ENCODE peak calls at places on chromosomes 2 and 18, in eight cellular contexts. Y, M, X, P, C, Q, T and W are unnamed samples.

GRCh38 chr2:218985325-218986091 is 524 bp upstream of the FEV start:
- DNase-seq in X (no peak), P (no peak), C (no peak), T (no peak), Y (no peak), M (no peak), Q (no peak), W (no peak)

GRCh38 chr18:42048150-42048549 is 93.1 kb downstream of the PIK3C3 start:
- DNase-seq in X (no peak), T (no peak), P (peak), Q (peak), Y (no peak), M (peak), C (no peak), W (no peak)

GRCh38 chr18:76349067-76349715 is 145.9 kb downstream of the ZNF516 start:
- DNase-seq in P (peak), Q (peak), T (peak), C (peak), M (peak), X (peak), Y (peak), W (peak)

GRCh38 chr18:79584491-79585394 is 94.9 kb upstream of the CTDP1 start:
- DNase-seq in Y (no peak), C (peak), M (no peak), Q (no peak), X (peak), T (no peak), P (no peak), W (no peak)

GRCh38 chr18:68428026-68428425 is 286.9 kb downstream of the TMX3 start:
- DNase-seq in P (peak), Q (peak), X (no peak), C (peak), M (peak), T (no peak), Y (peak), W (no peak)

GRCh38 chr2:223010641-223011040 is 41.3 kb upstream of the KCNE4 start:
- DNase-seq in T (no peak), M (peak), P (peak), Y (no peak), Q (no peak), X (no peak), C (no peak), W (no peak)

GRCh38 chr2:6184532-6185302 is 492.5 kb downstream of the SOX11 start:
- DNase-seq in X (no peak), C (no peak), T (no peak), P (peak), Y (no peak), Q (no peak), M (no peak), W (no peak)

GRCh38 chr2:102346381-102347130 is 9.0 kb upstream of the IL18R1 start:
- DNase-seq in X (no peak), P (no peak), T (no peak), C (no peak), Q (no peak), M (no peak), Y (no peak), W (no peak)

GRCh38 chr2:238418999-238419546 is 7.7 kb upstream of the ASB1 start:
- DNase-seq in M (no peak), T (no peak), C (no peak), P (no peak), Q (no peak), Y (no peak), X (no peak), W (no peak)

GRCh38 chr18:77557030-77557429 is 307.4 kb downstream of the GALR1 start:
- DNase-seq in Y (no peak), T (no peak), Q (no peak), X (no peak), P (peak), M (no peak), C (no peak), W (no peak)

GRCh38 chr18:58856881-58857280 is 7.8 kb upstream of the ZNF532 start:
- DNase-seq in C (no peak), T (no peak), M (peak), Q (no peak), Y (no peak), X (no peak), P (no peak), W (no peak)

GRCh38 chr2:207970138-207970824 is 55.0 kb downstream of the PLEKHM3 start:
- DNase-seq in C (no peak), X (no peak), P (no peak), M (no peak), Y (no peak), T (no peak), Q (no peak), W (no peak)

GRCh38 chr18:58860747-58861224 is 3.9 kb upstream of the ZNF532 start:
- DNase-seq in Q (no peak), T (no peak), M (no peak), Y (no peak), X (no peak), P (no peak), C (no peak), W (no peak)

GRCh38 chr2:168182850-168183249 is 64.5 kb downstream of the STK39 start:
- DNase-seq in C (no peak), X (no peak), Y (no peak), P (no peak), M (no peak), T (no peak), Q (no peak), W (no peak)

GRCh38 chr2:2660789-2661355 is 329.8 kb upstream of the MYT1L start:
- DNase-seq in X (no peak), P (no peak), M (no peak), C (no peak), Q (no peak), T (no peak), Y (no peak), W (no peak)

GRCh38 chr2:74228772-74229171 is 30.4 kb downstream of the MTHFD2 start:
- DNase-seq in Y (no peak), P (no peak), M (no peak), Q (no peak), T (no peak), X (no peak), C (no peak), W (no peak)

GRCh38 chr2:144675731-144676130 is 155.8 kb upstream of the ZEB2 start:
- DNase-seq in M (no peak), X (no peak), C (no peak), Y (no peak), T (no peak), Q (no peak), P (no peak), W (no peak)

GRCh38 chr2:61419570-61419969 is 51.3 kb downstream of the USP34 start:
- DNase-seq in M (peak), Q (no peak), Y (no peak), P (no peak), C (no peak), T (no peak), X (no peak), W (no peak)

GRCh38 chr2:7348761-7349160 is 431.5 kb downstream of the RNF144A start:
- DNase-seq in T (no peak), Y (no peak), P (no peak), Q (no peak), X (no peak), C (no peak), M (no peak), W (no peak)

GRCh38 chr2:219186754-219187456 is 8.8 kb downstream of the RETREG2 start:
- DNase-seq in Y (no peak), P (no peak), C (no peak), M (no peak), X (no peak), T (no peak), Q (no peak), W (no peak)

GRCh38 chr18:9996104-9996503 is 82.3 kb downstream of the VAPA start:
- DNase-seq in P (no peak), X (no peak), T (no peak), M (peak), Q (no peak), Y (no peak), C (no peak), W (no peak)

GRCh38 chr2:216807861-216808272 is 52.0 kb downstream of the TNP1 start:
- DNase-seq in X (peak), Y (no peak), M (no peak), C (peak), T (no peak), P (peak), Q (no peak), W (no peak)

GRCh38 chr2:205405194-205405593 is 277.1 kb upstream of the NRP2 start:
- DNase-seq in T (no peak), M (peak), Q (no peak), Y (no peak), X (no peak), P (peak), C (no peak), W (no peak)

GRCh38 chr18:68960355-68960754 is 162.5 kb downstream of the CCDC102B start:
- DNase-seq in Y (no peak), X (no peak), C (no peak), M (no peak), T (no peak), P (no peak), Q (no peak), W (no peak)

GRCh38 chr2:3785220-3785889 is 82.0 kb downstream of the DCDC2C start:
- DNase-seq in Y (no peak), X (no peak), T (no peak), Q (no peak), C (no peak), P (peak), M (no peak), W (no peak)

GRCh38 chr2:21372654-21373053 is 248.9 kb downstream of the TDRD15 start:
- DNase-seq in X (no peak), T (no peak), C (peak), P (no peak), Q (peak), Y (peak), M (no peak), W (no peak)

GRCh38 chr18:37484893-37485834 is 80.4 kb downstream of the CELF4 start:
- DNase-seq in C (no peak), Q (peak), X (no peak), T (no peak), Y (peak), M (no peak), P (no peak), W (no peak)

GRCh38 chr18:79825913-79826312 is 28.2 kb downstream of the KCNG2 start:
- DNase-seq in C (no peak), M (no peak), Y (no peak), P (no peak), Q (no peak), X (peak), T (no peak), W (no peak)

GRCh38 chr2:182831097-182831496 is 35.3 kb downstream of the FRZB start:
- DNase-seq in Q (no peak), C (peak), P (no peak), Y (no peak), T (no peak), X (no peak), M (no peak), W (no peak)

GRCh38 chr2:43059183-43059897 is 167.1 kb downstream of the ZFP36L2 start:
- DNase-seq in C (peak), M (peak), Q (peak), T (peak), Y (no peak), X (peak), P (peak), W (no peak)

GRCh38 chr18:54883816-54884604 is 55.7 kb downstream of the RAB27B start:
- DNase-seq in X (no peak), Y (no peak), P (no peak), T (no peak), C (no peak), M (no peak), Q (peak), W (no peak)

GRCh38 chr2:199775297-199775696 is 75.7 kb downstream of the FTCDNL1 start:
- DNase-seq in Y (no peak), C (no peak), T (no peak), M (no peak), Q (no peak), P (no peak), X (no peak), W (no peak)

GRCh38 chr18:31513189-31513907 is 15.4 kb downstream of the DSG2 start:
- DNase-seq in Q (peak), P (peak), M (no peak), C (no peak), Y (no peak), X (no peak), T (no peak), W (no peak)